ENCODE peak calls at places on chromosomes 3 and 15, in six cellular contexts. C, S, Q, E, Y and U are unnamed samples.

GRCh38 chr3:138469869-138470268 is 35.5 kb downstream of the ESYT3 start:
- DNase-seq in C (no peak), S (no peak), Q (no peak), E (no peak), Y (no peak), U (no peak)

GRCh38 chr3:186467969-186468368 is 76.2 kb downstream of the CRYGS start:
- DNase-seq in C (no peak), S (no peak), Q (no peak), E (no peak), Y (no peak), U (no peak)

GRCh38 chr3:127848131-127849129 is 26.1 kb upstream of the MGLL start:
- DNase-seq in C (no peak), S (no peak), Q (peak), E (no peak), Y (no peak), U (no peak)

GRCh38 chr3:105277656-105278055 is 89.1 kb upstream of the ALCAM start:
- DNase-seq in C (no peak), S (no peak), Q (peak), E (no peak), Y (no peak), U (no peak)

GRCh38 chr15:67373266-67373665 is 118.7 kb downstream of the IQCH start:
- DNase-seq in C (no peak), S (no peak), Q (no peak), E (no peak), Y (no peak), U (no peak)

GRCh38 chr3:56917337-56917697 is 115.6 kb upstream of the ARHGEF3 start:
- DNase-seq in C (no peak), S (no peak), Q (no peak), E (no peak), Y (no peak), U (no peak)

GRCh38 chr3:171351676-171352075 is 108.5 kb downstream of the TNIK start:
- DNase-seq in C (no peak), S (no peak), Q (peak), E (no peak), Y (peak), U (no peak)

GRCh38 chr3:124347418-124347817 is 355.5 kb upstream of the ROPN1 start:
- DNase-seq in C (no peak), S (no peak), Q (no peak), E (no peak), Y (no peak), U (no peak)

GRCh38 chr3:2099028-2099671 is 484 bp downstream of the CNTN4 start:
- DNase-seq in C (no peak), S (no peak), Q (no peak), E (no peak), Y (no peak), U (peak)

GRCh38 chr3:159604151-159604581 is 384.5 kb upstream of the IL12A start:
- DNase-seq in C (no peak), S (no peak), Q (peak), E (no peak), Y (no peak), U (no peak)

GRCh38 chr15:98686983-98687382 is 38.6 kb downstream of the IGF1R start:
- DNase-seq in C (no peak), S (no peak), Q (no peak), E (peak), Y (no peak), U (no peak)

GRCh38 chr3:168884353-168884903 is 779.1 kb downstream of the MECOM start:
- DNase-seq in C (no peak), S (no peak), Q (peak), E (no peak), Y (no peak), U (no peak)

GRCh38 chr3:122021811-122022401 is at the start of gene ILDR1:
- DNase-seq in C (peak), S (peak), Q (no peak), E (peak), Y (no peak), U (peak)

GRCh38 chr3:61615643-61616042 is 54.3 kb downstream of the PTPRG start:
- DNase-seq in C (no peak), S (no peak), Q (no peak), E (no peak), Y (peak), U (no peak)

GRCh38 chr3:100226712-100227429 is 33.9 kb upstream of the TBC1D23 start:
- DNase-seq in C (no peak), S (no peak), Q (peak), E (no peak), Y (no peak), U (no peak)

GRCh38 chr15:49622561-49622960 is 1.7 kb downstream of the DTWD1 start:
- DNase-seq in C (no peak), S (no peak), Q (peak), E (no peak), Y (no peak), U (no peak)

GRCh38 chr15:59437473-59437776 is 561 bp upstream of the FAM81A start:
- DNase-seq in C (no peak), S (no peak), Q (no peak), E (no peak), Y (no peak), U (peak)

GRCh38 chr3:172607305-172608121 is 84.3 kb upstream of the TNFSF10 start:
- DNase-seq in C (no peak), S (no peak), Q (peak), E (no peak), Y (no peak), U (peak)

GRCh38 chr3:170632780-170633179 is 46.9 kb upstream of the SLC7A14 start:
- DNase-seq in C (peak), S (no peak), Q (no peak), E (peak), Y (no peak), U (no peak)

GRCh38 chr15:90340345-90340744 is 11.7 kb upstream of the ZNF774 start:
- DNase-seq in C (peak), S (no peak), Q (no peak), E (peak), Y (no peak), U (peak)

GRCh38 chr3:63193647-63194046 is 84.5 kb upstream of the SYNPR start:
- DNase-seq in C (peak), S (no peak), Q (peak), E (peak), Y (no peak), U (peak)

GRCh38 chr3:102510663-102511062 is 75.8 kb downstream of the ZPLD1 start:
- DNase-seq in C (no peak), S (no peak), Q (peak), E (no peak), Y (no peak), U (no peak)

GRCh38 chr15:75578206-75578947 is 738 bp downstream of the PTPN9 start:
- DNase-seq in C (peak), S (peak), Q (no peak), E (peak), Y (peak), U (peak)

GRCh38 chr3:182682263-182683229 is 110.8 kb upstream of the ATP11B start:
- DNase-seq in C (peak), S (peak), Q (peak), E (peak), Y (peak), U (peak)

GRCh38 chr3:69764861-69765260 is 25.6 kb downstream of the MITF start:
- DNase-seq in C (no peak), S (no peak), Q (no peak), E (no peak), Y (no peak), U (no peak)

GRCh38 chr3:60333710-60334109 is 917.5 kb downstream of the FHIT start:
- DNase-seq in C (no peak), S (no peak), Q (no peak), E (no peak), Y (no peak), U (no peak)

GRCh38 chr3:79018671-79019136 is 749.1 kb downstream of the ROBO1 start:
- DNase-seq in C (peak), S (peak), Q (peak), E (no peak), Y (peak), U (peak)

GRCh38 chr15:26767169-26767670 is 5.6 kb downstream of the GABRB3 start:
- DNase-seq in C (no peak), S (no peak), Q (no peak), E (no peak), Y (no peak), U (peak)

GRCh38 chr3:33125840-33126239 is 12.0 kb downstream of the CRTAP start:
- DNase-seq in C (no peak), S (no peak), Q (no peak), E (no peak), Y (no peak), U (no peak)

GRCh38 chr15:63232400-63232799 is 43.0 kb downstream of the RAB8B start:
- DNase-seq in C (no peak), S (no peak), Q (no peak), E (no peak), Y (no peak), U (no peak)

GRCh38 chr15:74203914-74204431 is 1.4 kb upstream of the STRA6 start:
- DNase-seq in C (no peak), S (no peak), Q (peak), E (no peak), Y (no peak), U (peak)

GRCh38 chr3:100045696-100046095 is 68.6 kb downstream of the FILIP1L start:
- DNase-seq in C (no peak), S (no peak), Q (peak), E (no peak), Y (peak), U (no peak)

GRCh38 chr3:184259878-184260570 is 1.3 kb downstream of the CAMK2N2 start:
- DNase-seq in C (peak), S (peak), Q (no peak), E (no peak), Y (no peak), U (peak)

GRCh38 chr15:40069178-40070165 is 30.5 kb upstream of the SRP14 start:
- DNase-seq in C (no peak), S (peak), Q (peak), E (peak), Y (peak), U (peak)

GRCh38 chr15:57685719-57686118 is 20.8 kb upstream of the POLR2M start:
- DNase-seq in C (no peak), S (no peak), Q (no peak), E (no peak), Y (no peak), U (no peak)

GRCh38 chr3:194879126-194879887 is 193.6 kb downstream of the FAM43A start:
- DNase-seq in C (no peak), S (peak), Q (no peak), E (no peak), Y (no peak), U (no peak)

DNA sequence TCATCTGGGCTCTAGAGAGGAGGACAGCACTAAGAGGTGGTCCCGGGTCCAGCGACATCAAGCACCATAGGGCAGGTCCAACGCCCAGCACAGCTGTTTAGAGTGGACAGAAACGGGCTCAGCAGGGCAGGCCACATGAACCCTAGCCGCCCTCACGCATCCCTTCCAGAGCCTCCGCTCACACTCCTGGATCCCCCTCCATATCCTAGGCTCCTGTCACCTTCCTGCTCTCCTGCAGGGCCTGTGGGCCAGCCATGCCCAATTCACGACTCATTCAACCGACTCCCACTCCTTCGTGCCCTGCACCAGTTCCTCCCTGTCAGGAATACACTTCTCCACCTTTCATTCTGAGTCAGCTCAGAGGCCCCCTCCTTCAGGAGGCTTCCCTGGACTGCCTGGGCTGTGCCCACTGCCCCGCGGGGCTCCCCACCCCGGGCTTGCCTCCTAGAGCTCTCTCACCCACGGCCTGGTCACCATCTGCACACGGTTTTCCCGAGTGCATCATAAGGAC is 90.2 kb downstream of the LINGO1 start:
- DNase-seq in C (no peak), S (peak), Q (peak), E (no peak), Y (no peak), U (peak)
- H3K4me3 ChIP-seq in C (peak), S (no peak), Q (no peak), E (peak), Y (peak), U (no peak)

DNA sequence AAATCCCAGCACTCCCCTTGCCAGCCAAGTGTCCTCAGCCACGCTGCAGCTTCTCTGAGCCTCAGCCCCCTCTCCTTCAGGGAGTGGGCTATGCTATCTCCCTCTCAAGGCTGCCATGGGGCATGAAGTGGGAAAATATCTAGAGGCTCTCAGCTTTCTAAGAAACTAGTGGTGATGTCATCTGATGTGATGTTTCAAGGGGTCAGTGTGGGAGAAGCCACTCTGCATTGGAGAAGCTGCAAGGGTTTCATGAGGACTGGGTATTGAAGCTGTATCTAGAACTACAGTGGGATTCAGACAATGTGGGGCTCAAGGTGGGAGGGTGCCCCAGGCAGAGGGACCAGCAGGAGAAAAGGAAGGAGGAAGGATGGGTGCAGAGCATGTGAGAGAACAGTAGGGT is 210.2 kb downstream of the TLE3 start:
- DNase-seq in C (no peak), S (no peak), Q (no peak), E (no peak), Y (no peak), U (no peak)
- H3K4me3 ChIP-seq in C (no peak), S (no peak), Q (no peak), E (no peak), Y (no peak), U (no peak)

DNA sequence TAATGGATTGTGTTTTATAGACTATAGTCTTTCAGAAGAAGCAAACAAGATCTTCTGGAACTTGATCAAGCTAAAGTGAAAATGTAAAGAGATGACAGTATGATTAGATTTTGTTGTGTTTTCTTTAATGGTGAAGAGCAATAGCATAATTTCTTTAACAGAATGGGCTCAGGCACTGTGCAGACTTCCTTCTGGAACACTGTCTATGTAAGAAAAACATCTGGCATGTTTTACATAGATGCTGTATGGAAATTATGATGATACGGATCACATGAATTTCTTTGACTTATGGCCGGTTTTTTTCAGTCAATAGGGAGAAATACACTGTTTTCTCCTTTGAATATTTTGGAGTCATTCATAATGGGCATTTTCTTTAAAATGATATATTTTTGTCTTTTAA is 42.6 kb downstream of the PHLDB2 start:
- DNase-seq in C (no peak), S (no peak), Q (no peak), E (no peak), Y (no peak), U (no peak)
- H3K4me3 ChIP-seq in C (no peak), S (no peak), Q (no peak), E (no peak), Y (no peak), U (no peak)

GRCh38 chr3:42935472-42935871 is 29.5 kb downstream of the ZNF662 start:
- DNase-seq in C (no peak), S (no peak), Q (no peak), E (no peak), Y (no peak), U (no peak)

GRCh38 chr3:42934910-42935309 is 29.0 kb downstream of the ZNF662 start:
- DNase-seq in C (no peak), S (no peak), Q (no peak), E (no peak), Y (no peak), U (no peak)

GRCh38 chr3:42934111-42934510 is 28.2 kb downstream of the ZNF662 start:
- DNase-seq in C (no peak), S (no peak), Q (no peak), E (no peak), Y (no peak), U (no peak)

GRCh38 chr3:42937334-42937733 is 31.4 kb downstream of the ZNF662 start:
- DNase-seq in C (no peak), S (no peak), Q (no peak), E (no peak), Y (no peak), U (no peak)

GRCh38 chr3:42936157-42936981 is 30.4 kb downstream of the ZNF662 start:
- DNase-seq in C (no peak), S (peak), Q (peak), E (no peak), Y (peak), U (peak)
- H3K4me3 ChIP-seq in C (no peak), S (peak), Q (peak), E (no peak), Y (peak), U (no peak)

GRCh38 chr15:88635343-88635742 is 3.5 kb upstream of the ISG20 start:
- DNase-seq in C (peak), S (peak), Q (no peak), E (no peak), Y (no peak), U (no peak)
- H3K4me3 ChIP-seq in C (peak), S (no peak), Q (no peak), E (no peak), Y (no peak), U (no peak)

DNA sequence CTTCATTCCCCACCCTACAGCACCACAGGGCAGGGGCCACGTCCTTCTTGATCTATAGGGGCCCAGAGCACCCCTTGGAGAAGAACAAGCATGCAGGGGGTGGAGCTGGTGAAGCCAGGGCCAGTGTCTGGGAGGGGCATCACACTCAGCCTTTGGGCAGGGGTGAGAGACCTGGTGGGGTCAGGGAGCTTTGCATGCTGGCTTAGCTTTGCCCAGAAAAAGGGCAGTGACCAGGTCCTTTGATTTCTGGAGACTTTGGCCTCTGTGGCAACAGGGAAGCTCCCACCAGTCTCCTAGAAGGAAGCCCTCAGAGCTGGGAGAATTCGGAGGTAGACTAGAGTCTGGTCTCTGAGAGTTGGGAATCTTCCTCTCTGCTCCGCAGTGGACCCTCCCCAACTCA is 990 bp downstream of the ITIH4 start:
- DNase-seq in C (no peak), S (no peak), Q (no peak), E (no peak), Y (no peak), U (no peak)
- H3K4me3 ChIP-seq in C (no peak), S (no peak), Q (no peak), E (no peak), Y (no peak), U (no peak)

GRCh38 chr3:16768956-16769355 is 115.8 kb upstream of the PLCL2 start:
- DNase-seq in C (no peak), S (no peak), Q (peak), E (no peak), Y (no peak), U (no peak)

GRCh38 chr3:16770021-16770420 is 114.7 kb upstream of the PLCL2 start:
- DNase-seq in C (no peak), S (no peak), Q (no peak), E (no peak), Y (no peak), U (no peak)

GRCh38 chr3:16767006-16767405 is 117.7 kb upstream of the PLCL2 start:
- DNase-seq in C (no peak), S (no peak), Q (no peak), E (no peak), Y (no peak), U (peak)

GRCh38 chr3:16770792-16771191 is 114.0 kb upstream of the PLCL2 start:
- DNase-seq in C (no peak), S (no peak), Q (no peak), E (no peak), Y (no peak), U (no peak)

DNA sequence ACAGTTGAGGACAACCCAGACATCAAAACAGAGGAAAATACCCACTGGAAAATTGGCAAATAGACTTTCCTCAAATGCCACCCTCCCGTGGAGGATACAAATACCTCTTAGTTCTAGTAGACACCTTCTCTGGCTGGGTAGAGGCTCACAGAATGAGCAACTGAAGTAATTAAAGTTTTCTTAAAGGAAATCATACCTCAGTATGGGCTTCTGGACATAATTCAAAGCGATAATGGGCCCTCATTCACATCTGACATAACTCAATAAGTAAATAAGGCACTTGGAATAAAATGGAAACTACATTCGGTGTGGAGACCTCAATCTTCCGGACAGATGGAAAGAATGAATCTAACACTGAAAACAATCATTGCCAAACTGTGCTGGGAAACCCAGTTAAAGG is 115.2 kb upstream of the PLCL2 start:
- DNase-seq in C (no peak), S (no peak), Q (no peak), E (no peak), Y (no peak), U (no peak)
- H3K4me3 ChIP-seq in C (no peak), S (no peak), Q (no peak), E (no peak), Y (no peak), U (no peak)

GRCh38 chr3:130345487-130346079 is at the start of gene COL6A5:
- DNase-seq in C (no peak), S (no peak), Q (no peak), E (no peak), Y (no peak), U (peak)
- H3K4me3 ChIP-seq in C (no peak), S (no peak), Q (no peak), E (no peak), Y (no peak), U (peak)

DNA sequence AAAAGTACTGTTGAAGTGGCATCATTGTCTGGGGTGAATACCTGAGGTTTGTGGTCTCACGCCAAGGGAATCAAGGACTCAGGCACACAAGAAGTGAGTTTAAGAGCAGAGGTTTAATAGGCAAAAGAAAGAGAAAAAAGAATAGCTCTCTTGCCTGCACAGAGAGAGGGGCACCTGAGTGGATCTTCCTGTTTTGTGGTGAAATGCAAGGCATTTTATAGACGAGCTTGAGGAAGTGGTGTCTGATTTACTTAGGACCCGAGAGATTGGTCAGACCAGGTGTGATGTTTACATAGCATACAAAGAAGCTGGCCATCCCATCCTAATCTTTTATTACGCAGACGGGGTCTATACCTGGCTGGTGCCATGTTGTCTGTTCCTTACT is 13.2 kb downstream of the CCR5 start:
- DNase-seq in C (peak), S (no peak), Q (no peak), E (peak), Y (no peak), U (no peak)
- H3K4me3 ChIP-seq in C (peak), S (no peak), Q (no peak), E (peak), Y (no peak), U (no peak)